ENCODE peak calls at places on chromosomes 12 and 14, in four cellular contexts. E is mammary epithelial cell, Y is AG04450, Q is left ventricle myocardium inferior. A is an unnamed sample.

GRCh38 chr12:14995583-14996425 is 23.0 kb downstream of the PDE6H start:
- DNase-seq in E (peak; percentile 29), Y (peak; percentile 55), Q (no peak), A (no peak)

GRCh38 chr12:12561305-12562015 is 1.2 kb downstream of the DUSP16 start:
- DNase-seq in Q (peak; percentile 70), Y (no peak), E (peak; percentile 55), A (peak; percentile 72)

GRCh38 chr14:55249423-55249822 is 21.8 kb upstream of the FBXO34 start:
- DNase-seq in Y (no peak), Q (no peak), E (no peak), A (no peak)

GRCh38 chr12:38691164-38691563 is 214.2 kb downstream of the CPNE8 start:
- DNase-seq in Y (no peak), Q (no peak), E (peak; percentile 65), A (no peak)

GRCh38 chr12:3568695-3569094 is 77.7 kb downstream of the PRMT8 start:
- DNase-seq in E (no peak), Y (no peak), Q (no peak), A (no peak)

GRCh38 chr12:53499261-53500118 is at the start of gene MAP3K12:
- DNase-seq in Y (no peak), Q (peak; percentile 68), E (peak; percentile 51), A (no peak)

GRCh38 chr12:10715491-10715890 is 7.6 kb downstream of the YBX3 start:
- DNase-seq in E (no peak), Q (no peak), Y (no peak), A (no peak)

GRCh38 chr12:57452937-57453509 is 2.1 kb upstream of the INHBE start:
- DNase-seq in E (peak; percentile 50), Y (no peak), Q (peak; percentile 80), A (peak; percentile 83)

GRCh38 chr12:91381309-91381804 is 198.7 kb upstream of the DCN start:
- DNase-seq in Q (peak; percentile 14), E (peak; percentile 81), Y (peak; percentile 76), A (peak; percentile 66)

GRCh38 chr14:64644629-64645028 is 59.6 kb upstream of the PLEKHG3 start:
- DNase-seq in Q (no peak), Y (no peak), E (no peak), A (no peak)

GRCh38 chr12:24901975-24902461 is 46.9 kb downstream of the BCAT1 start:
- DNase-seq in Y (no peak), Q (no peak), E (peak; percentile 14), A (no peak)

GRCh38 chr14:79161576-79161975 is 991.4 kb downstream of the NRXN3 start:
- DNase-seq in Y (peak; percentile 3), Q (no peak), E (peak; percentile 17), A (no peak)

GRCh38 chr12:13591488-13591887 is 389.9 kb downstream of the GRIN2B start:
- DNase-seq in Y (no peak), E (no peak), Q (no peak), A (no peak)

GRCh38 chr14:98954347-98955000 is 317.5 kb downstream of the BCL11B start:
- DNase-seq in Q (no peak), Y (no peak), E (no peak), A (peak; percentile 54)

GRCh38 chr12:83893101-83893500 is 1019.5 kb downstream of the SLC6A15 start:
- DNase-seq in E (no peak), Q (no peak), Y (no peak), A (no peak)

GRCh38 chr14:103960457-103960856 is 18.1 kb upstream of the RD3L start:
- DNase-seq in Q (no peak), E (no peak), Y (no peak), A (no peak)

GRCh38 chr12:54040148-54040494 is 7.3 kb downstream of the HOXC5 start:
- DNase-seq in Q (no peak), Y (no peak), E (no peak), A (no peak)

GRCh38 chr14:102250636-102251035 is 54.3 kb downstream of the MOK start:
- DNase-seq in Q (no peak), Y (no peak), E (no peak), A (no peak)

GRCh38 chr12:51622564-51622963 is 31.5 kb downstream of the SCN8A start:
- DNase-seq in E (no peak), Q (no peak), Y (no peak), A (no peak)

GRCh38 chr14:104681689-104682074 is 7.7 kb upstream of the INF2 start:
- DNase-seq in Y (no peak), Q (peak; percentile 92), E (peak; percentile 77), A (peak; percentile 88)

GRCh38 chr12:105064564-105065222 is 19.6 kb downstream of the ALDH1L2 start:
- DNase-seq in Q (no peak), Y (no peak), E (no peak), A (no peak)

GRCh38 chr12:52182898-52183543 is 8.8 kb downstream of the KRT80 start:
- DNase-seq in E (no peak), Y (no peak), Q (no peak), A (no peak)

GRCh38 chr12:120101617-120102016 is 14.9 kb downstream of the RAB35 start:
- DNase-seq in Y (no peak), E (no peak), Q (no peak), A (no peak)

GRCh38 chr12:6766651-6767300 is 613 bp downstream of the PTMS start:
- DNase-seq in E (peak; percentile 73), Y (no peak), Q (peak; percentile 85), A (peak; percentile 71)

GRCh38 chr12:3336606-3337311 is 154.2 kb upstream of the PRMT8 start:
- DNase-seq in Q (no peak), Y (no peak), E (peak; percentile 72), A (no peak)

GRCh38 chr14:61611880-61612630 is 83.3 kb upstream of the HIF1A start:
- DNase-seq in Y (no peak), E (no peak), Q (no peak), A (no peak)

GRCh38 chr14:103126873-103127304 is 3.6 kb downstream of the TNFAIP2 start:
- DNase-seq in E (peak; percentile 78), Y (no peak), Q (peak; percentile 60), A (no peak)

GRCh38 chr12:116432321-116432750 is 126.8 kb upstream of the MAP1LC3B2 start:
- DNase-seq in Y (no peak), E (no peak), Q (no peak), A (no peak)

GRCh38 chr12:14239350-14239934 is 126.0 kb upstream of the ATF7IP start:
- DNase-seq in Y (no peak), E (peak; percentile 46), Q (no peak), A (peak; percentile 65)

GRCh38 chr12:109583733-109584132 is 10.1 kb downstream of the MVK start:
- DNase-seq in Q (no peak), Y (no peak), E (no peak), A (no peak)

GRCh38 chr14:23071244-23071974 is 14.1 kb upstream of the CDH24 start:
- DNase-seq in Q (peak; percentile 83), Y (peak; percentile 82), E (peak; percentile 82), A (peak; percentile 88)

GRCh38 chr12:46832084-46832704 is 6.4 kb upstream of the SLC38A4 start:
- DNase-seq in Y (no peak), E (no peak), Q (no peak), A (no peak)

GRCh38 chr12:43891856-43892574 is 56.1 kb downstream of the TMEM117 start:
- DNase-seq in E (peak; percentile 64), Q (no peak), Y (no peak), A (no peak)

GRCh38 chr12:112382866-112383265 is 635 bp upstream of the HECTD4 start:
- DNase-seq in E (no peak), Y (no peak), Q (no peak), A (peak; percentile 28)
- H3K4me3 ChIP-seq in E (peak overlapping the region; percentile 75), Y (peak overlapping the region; percentile 74), Q (peak overlapping the region; percentile 99), A (peak overlapping the region; percentile 73)

DNA sequence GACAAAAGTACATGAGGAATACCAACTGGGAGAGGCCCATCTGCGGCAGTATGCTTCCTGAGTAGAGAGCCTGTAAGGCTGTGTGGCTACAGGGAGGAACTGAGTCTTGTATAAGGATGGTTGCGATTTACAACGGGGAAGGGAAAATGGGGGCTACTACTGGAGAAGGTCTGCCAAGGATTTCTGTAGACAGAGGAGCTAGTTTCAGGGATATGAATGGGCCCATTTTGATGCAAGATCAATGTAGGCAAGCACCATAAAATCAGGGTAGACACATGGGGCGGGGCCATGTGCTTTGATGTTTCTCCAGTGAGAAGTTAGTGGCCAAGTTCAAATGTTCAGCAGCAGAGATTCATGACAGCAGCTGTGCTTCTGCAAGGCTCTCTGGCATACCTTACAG is 149.4 kb downstream of the GPR65 start:
- DNase-seq in E (no peak), Q (no peak), Y (no peak), A (no peak)
- H3K27ac ChIP-seq in E (no peak overlapping the region), Q (no peak overlapping the region), Y (no peak overlapping the region), A (no peak overlapping the region)

GRCh38 chr12:65741662-65742480 is 82.4 kb upstream of the HMGA2 start:
- DNase-seq in Y (no peak), Q (peak; percentile 26), E (no peak), A (no peak)
- H3K4me3 ChIP-seq in Y (peak overlapping the region; percentile 86), Q (peak overlapping the region; percentile 78), E (peak overlapping the region; percentile 77), A (peak overlapping the region; percentile 64)

GRCh38 chr14:96413526-96413925 is 21.6 kb downstream of the AK7 start:
- DNase-seq in E (no peak), Q (no peak), Y (no peak), A (no peak)
- H3K27ac ChIP-seq in E (no peak overlapping the region), Q (no peak overlapping the region), Y (no peak overlapping the region), A (no peak overlapping the region)

GRCh38 chr12:4824415-4824814 is 85.3 kb upstream of the KCNA1 start:
- DNase-seq in E (peak; percentile 19), Y (no peak), Q (no peak), A (no peak)

GRCh38 chr12:4825139-4825858 is 84.4 kb upstream of the KCNA1 start:
- DNase-seq in Y (no peak), Q (no peak), E (no peak), A (no peak)

GRCh38 chr12:4829161-4829792 is 80.4 kb upstream of the KCNA1 start:
- DNase-seq in Y (no peak), E (no peak), Q (no peak), A (no peak)

GRCh38 chr12:4828176-4828575 is 81.5 kb upstream of the KCNA1 start:
- DNase-seq in Q (no peak), Y (no peak), E (no peak), A (no peak)

DNA sequence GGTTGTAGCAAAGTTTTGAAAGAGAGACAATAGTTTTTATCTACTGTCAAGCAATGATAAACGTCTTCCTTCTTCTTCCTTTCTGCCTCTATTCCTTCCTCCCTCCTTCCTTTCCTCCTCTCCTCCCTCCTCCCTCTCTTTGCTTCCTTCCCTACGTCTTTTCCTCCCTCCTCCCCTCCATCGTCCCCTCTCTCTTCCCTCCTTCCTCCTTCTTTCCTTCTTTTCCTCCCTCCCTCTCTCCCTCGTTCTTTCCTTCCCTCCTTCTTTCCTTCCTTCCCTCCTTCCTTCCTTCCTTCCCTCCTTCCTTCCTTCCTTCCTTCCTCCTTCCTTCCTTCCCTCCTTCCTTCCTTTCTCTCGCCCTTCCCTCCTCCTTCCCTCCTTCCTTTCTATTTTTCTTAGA is 82.8 kb upstream of the KCNA1 start:
- DNase-seq in E (no peak), Y (no peak), Q (no peak), A (no peak)
- H3K4me3 ChIP-seq in E (no peak overlapping the region), Y (no peak overlapping the region), Q (no peak overlapping the region), A (no peak overlapping the region)

GRCh38 chr14:89337161-89337560 is 79.9 kb downstream of the FOXN3 start:
- DNase-seq in Y (no peak), E (no peak), Q (no peak), A (no peak)

GRCh38 chr14:89336338-89336737 is 80.7 kb downstream of the FOXN3 start:
- DNase-seq in Y (no peak), E (no peak), Q (no peak), A (no peak)

GRCh38 chr14:89339579-89339978 is 77.5 kb downstream of the FOXN3 start:
- DNase-seq in Q (no peak), Y (no peak), E (no peak), A (no peak)

GRCh38 chr14:89339158-89339557 is 77.9 kb downstream of the FOXN3 start:
- DNase-seq in Q (no peak), E (no peak), Y (no peak), A (no peak)

GRCh38 chr14:89337912-89338311 is 79.1 kb downstream of the FOXN3 start:
- DNase-seq in Y (no peak), E (no peak), Q (no peak), A (peak; percentile 70)
- H3K27ac ChIP-seq in Y (no peak overlapping the region), E (no peak overlapping the region), Q (peak overlapping the region; percentile 73), A (no peak overlapping the region)

A was measured in right atrium auricular region.